ENCODE peak calls at places on chromosome 5, in five cellular contexts. L is fibroblast of lung, Q is GM06990, A is bronchial epithelial cell, Y is right lobe of liver. V is an unnamed sample.

GRCh38 chr5:37846786-37847310 is 7.0 kb upstream of the GDNF start:
- DNase-seq in L (no peak), Q (no peak), A (peak; percentile 23), Y (no peak), V (no peak)

GRCh38 chr5:122493776-122494518 is 181.9 kb downstream of the SNCAIP start:
- DNase-seq in L (no peak), Q (no peak), A (peak; percentile 18), Y (no peak), V (no peak)

GRCh38 chr5:56085205-56085604 is 90.4 kb upstream of the IL6ST start:
- DNase-seq in L (peak; percentile 52), Q (no peak), A (no peak), Y (no peak), V (no peak)

GRCh38 chr5:75681125-75681830 is 36.0 kb downstream of the POC5 start:
- DNase-seq in Q (peak; percentile 9), A (peak; percentile 64), L (peak; percentile 71), Y (no peak), V (peak; percentile 17)

GRCh38 chr5:45695680-45696093 is 493 bp downstream of the HCN1 start:
- DNase-seq in A (no peak), Y (no peak), L (no peak), Q (no peak), V (no peak)

GRCh38 chr5:73591102-73591695 is 25.7 kb downstream of the UTP15 start:
- DNase-seq in Y (no peak), Q (peak; percentile 15), A (peak; percentile 76), L (peak; percentile 93), V (peak; percentile 78)

GRCh38 chr5:148186248-148187003 is 16.4 kb upstream of the SPINK6 start:
- DNase-seq in Q (peak; percentile 24), L (peak; percentile 80), Y (no peak), A (peak; percentile 99), V (peak; percentile 81)

GRCh38 chr5:109482748-109483147 is 73.0 kb upstream of the PJA2 start:
- DNase-seq in Y (no peak), Q (no peak), L (no peak), A (no peak), V (no peak)

GRCh38 chr5:172771439-172772111 is 580 bp upstream of the DUSP1 start:
- DNase-seq in Q (no peak), L (peak; percentile 74), A (peak; percentile 38), Y (no peak), V (no peak)

GRCh38 chr5:18984559-18985080 is 1003.4 kb downstream of the CDH18 start:
- DNase-seq in Q (no peak), Y (no peak), L (no peak), A (no peak), V (no peak)

GRCh38 chr5:56829137-56829536 is 13.8 kb downstream of the MAP3K1 start:
- DNase-seq in A (peak; percentile 67), Q (no peak), Y (no peak), L (no peak), V (no peak)

GRCh38 chr5:60295423-60295822 is 401.9 kb upstream of the PDE4D start:
- DNase-seq in A (peak; percentile 47), Q (peak; percentile 9), L (peak; percentile 19), Y (no peak), V (no peak)

GRCh38 chr5:108143581-108143980 is 238.3 kb downstream of the FBXL17 start:
- DNase-seq in L (peak; percentile 14), A (peak; percentile 30), Q (no peak), Y (no peak), V (peak; percentile 11)

GRCh38 chr5:108144332-108144731 is 237.6 kb downstream of the FBXL17 start:
- DNase-seq in Q (no peak), Y (no peak), L (peak; percentile 5), A (no peak), V (no peak)

GRCh38 chr5:108146222-108146621 is 235.7 kb downstream of the FBXL17 start:
- DNase-seq in Q (no peak), A (no peak), L (no peak), Y (no peak), V (no peak)

GRCh38 chr5:108149369-108149768 is 232.5 kb downstream of the FBXL17 start:
- DNase-seq in A (no peak), Q (no peak), Y (no peak), L (no peak), V (no peak)

DNA sequence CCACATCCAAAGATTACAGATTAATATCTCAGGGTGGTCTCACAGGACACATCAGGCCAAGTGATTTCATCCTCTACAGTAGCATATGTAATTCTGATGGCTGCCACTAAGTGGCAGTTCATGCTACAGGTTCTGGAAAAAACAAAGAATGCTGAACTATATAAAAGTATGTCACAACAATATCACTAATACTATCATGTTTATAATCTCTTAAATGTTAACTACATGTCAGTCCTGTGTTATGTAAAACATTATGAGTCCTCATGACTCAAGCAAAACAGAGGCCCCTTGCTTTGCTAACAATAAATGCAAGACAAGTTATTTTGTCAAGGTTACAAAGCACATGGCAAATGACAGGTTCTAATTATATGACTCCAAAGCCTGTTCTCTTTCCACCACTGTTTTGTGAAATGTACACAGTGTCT is 233.2 kb downstream of the FBXL17 start:
- DNase-seq in A (peak; percentile 31), L (peak; percentile 31), Q (no peak), Y (no peak), V (peak; percentile 25)
- TF ChIP-seq CTCF in A (peak; percentile 31), L (peak; percentile 45), Q (peak; percentile 47), Y (peak; percentile 45), V (peak; percentile 63)

GRCh38 chr5:43017438-43017820 is 22.7 kb downstream of the ANXA2R start:
- DNase-seq in Q (no peak), L (peak; percentile 63), Y (peak; percentile 49), A (no peak), V (no peak)

GRCh38 chr5:43019615-43020293 is 20.4 kb downstream of the ANXA2R start:
- DNase-seq in Y (peak; percentile 75), Q (peak; percentile 78), A (peak; percentile 71), L (peak; percentile 92), V (no peak)

GRCh38 chr5:43019293-43019614 is 20.9 kb downstream of the ANXA2R start:
- DNase-seq in Q (no peak), Y (no peak), A (no peak), L (no peak), V (no peak)

GRCh38 chr5:43014522-43014921 is 25.6 kb downstream of the ANXA2R start:
- DNase-seq in Y (no peak), L (no peak), Q (no peak), A (no peak), V (no peak)

GRCh38 chr5:43016217-43016779 is 23.8 kb downstream of the ANXA2R start:
- DNase-seq in L (no peak), Y (no peak), Q (no peak), A (no peak), V (no peak)
- TF ChIP-seq CTCF in L (no peak), Y (no peak), Q (no peak), A (no peak), V (no peak)

GRCh38 chr5:141040093-141040762 is 10.9 kb upstream of the PCDHB1 start:
- DNase-seq in L (no peak), Y (peak; percentile 46), A (peak; percentile 60), Q (no peak), V (no peak)
- TF ChIP-seq CTCF in L (peak; percentile 9), Y (peak; percentile 34), A (peak; percentile 74), Q (no peak), V (no peak)

DNA sequence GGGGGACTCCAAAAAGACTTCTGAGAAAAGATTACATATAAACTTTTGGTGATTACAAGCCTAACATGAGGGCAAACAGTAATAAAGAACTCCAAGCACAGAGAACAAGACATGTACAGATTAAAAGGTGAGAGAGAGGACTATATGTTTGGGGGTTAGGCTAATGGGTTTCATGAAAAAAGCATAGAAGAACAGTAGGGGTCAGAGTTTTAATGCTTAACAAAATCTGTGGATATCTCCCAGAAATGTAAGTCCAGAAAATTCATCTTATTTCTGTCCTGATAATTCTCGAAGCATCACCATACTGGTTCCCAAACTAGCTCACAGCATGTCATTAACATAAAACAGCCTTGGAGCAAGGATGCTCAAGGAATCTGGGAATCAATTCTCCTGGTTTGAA is 137.2 kb downstream of the ARRDC3 start:
- DNase-seq in A (no peak), Q (no peak), Y (no peak), L (peak; percentile 50), V (no peak)
- TF ChIP-seq CTCF in A (no peak), Q (peak; percentile 8), Y (no peak), L (no peak), V (peak; percentile 19)

GRCh38 chr5:91271999-91272398 is 111.1 kb downstream of the ARRDC3 start:
- DNase-seq in L (no peak), A (no peak), Y (no peak), Q (peak; percentile 67), V (no peak)

GRCh38 chr5:91269198-91269597 is 113.9 kb downstream of the ARRDC3 start:
- DNase-seq in A (no peak), L (no peak), Y (no peak), Q (no peak), V (no peak)

GRCh38 chr5:91264311-91265051 is 118.6 kb downstream of the ARRDC3 start:
- DNase-seq in L (no peak), Q (no peak), Y (no peak), A (no peak), V (no peak)

GRCh38 chr5:91263898-91264297 is 119.2 kb downstream of the ARRDC3 start:
- DNase-seq in Y (no peak), L (no peak), Q (no peak), A (no peak), V (no peak)

DNA sequence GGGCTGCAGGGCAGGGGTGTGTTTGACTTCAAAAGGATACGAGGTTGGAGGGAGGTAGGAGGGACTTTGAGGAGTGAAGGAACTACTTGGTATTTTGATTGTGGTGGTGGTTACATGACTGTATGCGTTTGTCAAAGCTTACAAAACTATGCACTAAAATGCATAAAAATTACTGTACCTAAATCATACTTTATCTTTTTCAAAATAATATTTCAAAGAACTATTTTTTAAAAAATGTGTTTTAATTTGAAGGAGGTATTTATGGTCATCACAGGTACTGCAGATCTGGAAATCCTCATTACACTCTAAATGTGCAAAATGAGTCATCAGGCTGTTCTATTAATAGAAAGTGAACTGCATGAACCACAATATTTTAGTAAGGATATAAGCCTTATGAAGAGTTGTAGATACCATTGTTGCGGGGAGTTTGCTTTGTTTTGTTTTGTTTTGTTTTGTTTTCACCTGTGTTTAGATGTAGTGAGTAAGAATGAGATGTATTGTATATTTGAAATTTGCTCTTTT is 116.9 kb downstream of the ARRDC3 start:
- DNase-seq in Q (peak; percentile 26), L (peak; percentile 58), A (peak; percentile 78), Y (no peak), V (peak; percentile 16)
- TF ChIP-seq CTCF in Q (no peak), L (no peak), A (no peak), Y (no peak), V (no peak)

V was measured in AG09309.